ENCODE peak calls at places on chromosome 17, in ten cellular contexts. C is ovary, F is IMR-90, X is A549, Y is heart left ventricle, V is endothelial cell of umbilical vein, S is uterus, I is breast epithelium, P is GM12878, L is esophagus squamous epithelium. D is an unnamed sample.

GRCh38 chr17:2706911-2707510 is 4.6 kb downstream of the CLUH start:
- DNase-seq in Y (no peak), L (no peak), I (no peak), P (no peak), V (no peak), F (no peak), X (no peak), C (no peak), S (no peak), D (no peak)

GRCh38 chr17:40346061-40346767 is 18.3 kb downstream of the GJD3 start:
- DNase-seq in I (no peak), C (no peak), S (peak), V (peak), P (no peak), Y (no peak), X (no peak), L (no peak), F (no peak), D (no peak)

GRCh38 chr17:10200016-10200415 is 1.6 kb upstream of the GAS7 start:
- DNase-seq in S (no peak), C (no peak), L (no peak), I (no peak), F (no peak), X (no peak), P (no peak), V (no peak), Y (no peak), D (no peak)

GRCh38 chr17:15463363-15463762 is 4.1 kb downstream of the CDRT4 start:
- DNase-seq in C (peak), V (peak), I (peak), X (peak), F (peak), Y (peak), P (no peak), S (peak), L (no peak), D (no peak)

GRCh38 chr17:38674013-38674748 is 576 bp downstream of the EPOP start:
- DNase-seq in X (peak), V (no peak), L (no peak), P (no peak), F (no peak), C (peak), S (no peak), I (no peak), Y (no peak), D (no peak)

GRCh38 chr17:70405492-70406220 is 236.3 kb downstream of the KCNJ2 start:
- DNase-seq in I (no peak), V (peak), X (peak), L (no peak), C (no peak), P (peak), S (no peak), F (peak), Y (no peak), D (peak)

GRCh38 chr17:33730131-33730530 is 437.0 kb upstream of the ASIC2 start:
- DNase-seq in Y (no peak), C (no peak), F (no peak), P (no peak), L (no peak), V (no peak), I (no peak), X (no peak), S (no peak), D (no peak)

GRCh38 chr17:82097187-82097918 is 683 bp downstream of the FASN start:
- DNase-seq in L (no peak), I (no peak), Y (no peak), V (peak), S (peak), X (peak), F (peak), P (no peak), C (peak), D (no peak)

GRCh38 chr17:58156839-58157803 is 8.9 kb downstream of the OR4D1 start:
- DNase-seq in I (no peak), C (no peak), X (peak), S (no peak), F (no peak), L (no peak), V (no peak), Y (peak), P (no peak), D (no peak)

DNA sequence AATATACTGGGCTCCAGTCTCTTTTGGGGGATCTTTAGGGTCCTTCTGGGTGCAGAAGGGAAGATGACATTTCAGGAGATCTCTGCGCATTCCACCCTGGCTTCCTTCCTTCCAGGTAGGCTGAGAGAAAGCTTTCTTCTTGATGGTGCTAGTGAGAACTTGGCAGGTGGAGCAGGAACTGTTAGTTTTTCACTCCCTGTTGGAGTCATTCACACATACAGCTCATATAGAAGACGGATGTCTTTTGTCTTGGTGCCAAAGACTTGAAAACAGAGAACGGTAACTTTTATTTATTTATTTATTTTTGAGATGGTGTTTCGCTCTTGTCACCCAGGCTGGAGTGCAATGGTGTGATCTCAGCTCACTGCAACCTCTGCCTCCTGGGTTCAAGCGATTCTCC is 43.9 kb downstream of the PITPNC1 start:
- DNase-seq in I (no peak), P (no peak), F (no peak), Y (no peak), X (no peak), C (no peak), V (no peak), S (no peak), L (no peak), D (no peak)
- TF ChIP-seq POLR2A in I (no peak), P (no peak), F (no peak), Y (no peak), X (no peak), C (no peak), V (no peak), S (no peak), L (no peak), D (no peak)

DNA sequence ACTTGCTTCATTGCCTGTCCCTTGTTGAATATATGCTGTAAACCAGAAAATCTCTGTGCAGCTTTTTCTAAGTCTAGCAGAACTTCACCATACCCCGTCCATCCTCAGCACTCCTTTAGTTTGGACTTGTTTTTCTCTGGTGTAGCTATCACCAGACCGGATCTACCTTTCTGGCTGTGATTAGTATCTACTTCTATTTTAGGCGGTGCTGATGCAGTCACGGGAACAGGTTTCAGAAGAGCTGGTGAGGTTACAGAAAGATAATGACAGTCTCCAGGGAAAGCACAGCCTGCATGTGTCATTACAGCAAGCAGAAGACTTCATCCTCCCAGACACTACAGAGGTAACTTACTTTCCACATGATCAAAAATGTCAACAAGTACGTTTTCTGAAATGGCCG is 46.4 kb downstream of the NUP88 start:
- DNase-seq in P (peak), C (no peak), S (no peak), Y (no peak), L (no peak), I (no peak), F (no peak), V (no peak), X (no peak), D (no peak)
- H3K4me3 ChIP-seq in P (no peak), C (no peak), S (no peak), Y (no peak), L (no peak), I (no peak), F (no peak), V (no peak), X (no peak), D (no peak)

GRCh38 chr17:35578195-35578928 is at the start of gene PEX12:
- DNase-seq in P (peak), L (peak), X (peak), F (peak), C (peak), V (peak), Y (peak), I (peak), S (peak), D (peak)
- TF ChIP-seq POLR2A in P (peak), L (peak), X (peak), F (peak), C (peak), V (peak), Y (peak), I (peak), S (peak), D (peak)

DNA sequence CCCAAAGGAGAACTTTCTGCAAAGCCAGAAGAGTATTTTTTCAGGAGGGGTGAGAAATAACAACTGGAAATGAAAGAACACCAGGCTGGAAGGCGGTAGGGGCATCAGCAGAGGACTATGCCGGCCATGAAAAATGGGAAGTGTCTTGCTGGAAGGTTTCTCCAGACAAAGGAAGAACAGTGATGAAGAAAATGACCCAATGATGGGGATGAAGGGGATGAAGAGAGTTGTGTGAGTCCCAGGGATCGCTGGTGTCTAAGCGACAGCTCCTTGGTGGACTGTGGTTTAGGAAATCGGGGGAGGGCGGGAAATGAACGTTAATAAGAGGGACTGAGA is 623 bp downstream of the TTLL6 start:
- DNase-seq in Y (no peak), P (no peak), X (no peak), L (no peak), I (no peak), V (no peak), C (no peak), F (no peak), S (no peak), D (no peak)
- H3K4me3 ChIP-seq in Y (peak), P (peak), X (peak), L (peak), I (peak), V (no peak), C (peak), F (no peak), S (peak), D (peak)

GRCh38 chr17:21286066-21286770 is 1.7 kb downstream of the MAP2K3 start:
- DNase-seq in Y (peak), X (peak), I (peak), V (peak), F (peak), S (peak), C (peak), P (no peak), L (peak), D (peak)
- TF ChIP-seq POLR2A in Y (peak), X (no peak), I (no peak), V (no peak), F (peak), S (peak), C (no peak), P (no peak), L (peak), D (peak)

GRCh38 chr17:44130693-44131349 is 7.4 kb upstream of the HDAC5 start:
- DNase-seq in L (no peak), Y (no peak), F (no peak), S (no peak), P (no peak), I (no peak), X (no peak), V (no peak), C (no peak), D (no peak)

GRCh38 chr17:44134752-44135568 is 6.8 kb upstream of the HROB start:
- DNase-seq in I (no peak), S (no peak), Y (no peak), L (no peak), C (no peak), P (no peak), V (no peak), F (no peak), X (no peak), D (no peak)

GRCh38 chr17:44128383-44128782 is 4.9 kb upstream of the HDAC5 start:
- DNase-seq in Y (no peak), L (no peak), V (no peak), I (no peak), P (no peak), C (no peak), S (no peak), F (no peak), X (no peak), D (no peak)

GRCh38 chr17:44133918-44134476 is 7.7 kb upstream of the HROB start:
- DNase-seq in V (no peak), X (no peak), Y (no peak), C (no peak), F (no peak), S (no peak), L (no peak), I (no peak), P (no peak), D (no peak)

GRCh38 chr17:44132275-44132821 is 8.9 kb upstream of the HDAC5 start:
- DNase-seq in F (no peak), I (no peak), V (no peak), Y (no peak), S (no peak), X (no peak), C (no peak), L (no peak), P (no peak), D (no peak)
- H3K4me3 ChIP-seq in F (no peak), I (no peak), V (no peak), Y (no peak), S (no peak), X (no peak), C (no peak), L (no peak), P (no peak), D (no peak)